ENCODE peak calls at places on chromosomes 5 and 9, in four cellular contexts. One of them, this sample, is unnamed.

GRCh38 chr5:3107118-3107517 is 355.6 kb upstream of the IRX2 start:
- DNase-seq in skeletal muscle cell: no peak
- DNase-seq in CD8-positive, alpha-beta memory T cell: no peak
- DNase-seq in tibial nerve: no peak
- DNase-seq in this sample: no peak

GRCh38 chr9:120099064-120099463 is 480.9 kb downstream of the CDK5RAP2 start:
- DNase-seq in skeletal muscle cell: no peak
- DNase-seq in CD8-positive, alpha-beta memory T cell: no peak
- DNase-seq in tibial nerve: no peak
- DNase-seq in this sample: no peak

GRCh38 chr9:125878241-125878640 is 131.1 kb downstream of the PBX3 start:
- DNase-seq in skeletal muscle cell: no peak
- DNase-seq in CD8-positive, alpha-beta memory T cell: no peak
- DNase-seq in tibial nerve: no peak
- DNase-seq in this sample: no peak

GRCh38 chr5:67149057-67149634 is 47.5 kb downstream of the CD180 start:
- DNase-seq in skeletal muscle cell: no peak
- DNase-seq in CD8-positive, alpha-beta memory T cell: no peak
- DNase-seq in tibial nerve: no peak
- DNase-seq in this sample: no peak

GRCh38 chr9:123928471-123929176 is 1.3 kb downstream of the DENND1A start:
- DNase-seq in skeletal muscle cell: no peak
- DNase-seq in CD8-positive, alpha-beta memory T cell: no peak
- DNase-seq in tibial nerve: no peak
- DNase-seq in this sample: no peak

GRCh38 chr5:140135127-140135526 is 9.4 kb downstream of the IGIP start:
- DNase-seq in skeletal muscle cell: no peak
- DNase-seq in CD8-positive, alpha-beta memory T cell: no peak
- DNase-seq in tibial nerve: no peak
- DNase-seq in this sample: no peak

GRCh38 chr9:137077758-137078693 is 709 bp downstream of the UAP1L1 start:
- DNase-seq in skeletal muscle cell: no peak
- DNase-seq in CD8-positive, alpha-beta memory T cell: peak
- DNase-seq in tibial nerve: no peak
- DNase-seq in this sample: no peak

GRCh38 chr5:360277-361027 is 38.9 kb downstream of the AHRR start:
- DNase-seq in skeletal muscle cell: no peak
- DNase-seq in CD8-positive, alpha-beta memory T cell: no peak
- DNase-seq in tibial nerve: no peak
- DNase-seq in this sample: no peak

GRCh38 chr9:124212381-124213050 is 45.2 kb upstream of the NEK6 start:
- DNase-seq in skeletal muscle cell: peak
- DNase-seq in CD8-positive, alpha-beta memory T cell: no peak
- DNase-seq in tibial nerve: no peak
- DNase-seq in this sample: no peak

GRCh38 chr9:97109194-97109811 is 70.4 kb upstream of the CTSV start:
- DNase-seq in skeletal muscle cell: no peak
- DNase-seq in CD8-positive, alpha-beta memory T cell: no peak
- DNase-seq in tibial nerve: no peak
- DNase-seq in this sample: no peak

DNA sequence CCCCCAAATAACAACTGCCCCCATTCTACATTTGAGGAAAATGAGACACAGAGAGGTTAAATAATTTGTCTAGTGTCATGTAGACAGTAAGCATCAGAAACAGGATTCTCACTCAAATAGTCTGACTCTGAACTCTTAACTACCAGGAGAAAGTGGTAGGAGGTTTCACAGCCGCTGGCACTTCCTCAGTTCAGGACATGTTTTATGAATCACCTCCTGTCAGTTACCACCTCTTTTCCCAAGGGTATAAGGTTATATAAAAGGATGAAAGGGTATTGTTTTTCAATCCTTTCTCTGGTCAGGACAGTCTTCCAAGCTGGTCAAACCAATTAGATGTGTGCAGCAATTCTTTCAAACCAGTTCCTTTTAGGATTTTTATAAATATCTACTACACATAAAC is 52.1 kb downstream of the TSSK1B start:
- DNase-seq in skeletal muscle cell: no peak
- DNase-seq in CD8-positive, alpha-beta memory T cell: no peak
- DNase-seq in tibial nerve: no peak
- DNase-seq in this sample: no peak
- H3K4me3 ChIP-seq in skeletal muscle cell: no peak
- H3K4me3 ChIP-seq in CD8-positive, alpha-beta memory T cell: no peak
- H3K4me3 ChIP-seq in tibial nerve: no peak
- H3K4me3 ChIP-seq in this sample: no peak

DNA sequence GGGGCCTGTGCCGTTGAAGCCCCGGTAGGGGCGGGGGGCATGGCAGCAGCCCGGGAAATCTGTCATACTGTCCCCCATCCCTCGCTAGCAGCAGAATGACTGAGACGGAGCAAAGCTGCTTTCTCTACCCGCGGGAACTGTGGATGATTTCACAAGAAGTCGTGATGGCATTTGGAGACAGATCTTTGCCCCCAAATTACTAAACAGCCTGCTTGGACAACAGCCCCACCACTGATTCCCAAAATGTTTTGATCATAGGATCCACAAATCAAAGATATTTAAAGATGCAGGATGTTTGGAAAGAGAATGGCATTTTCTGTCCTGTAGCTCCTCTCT is 216.6 kb downstream of the PDZD2 start:
- DNase-seq in skeletal muscle cell: no peak
- DNase-seq in CD8-positive, alpha-beta memory T cell: no peak
- DNase-seq in tibial nerve: no peak
- DNase-seq in this sample: no peak
- H3K4me3 ChIP-seq in skeletal muscle cell: peak
- H3K4me3 ChIP-seq in CD8-positive, alpha-beta memory T cell: peak
- H3K4me3 ChIP-seq in tibial nerve: peak
- H3K4me3 ChIP-seq in this sample: peak

GRCh38 chr5:73591102-73591695 is 25.7 kb downstream of the UTP15 start:
- DNase-seq in skeletal muscle cell: peak
- DNase-seq in CD8-positive, alpha-beta memory T cell: peak
- DNase-seq in tibial nerve: no peak
- DNase-seq in this sample: no peak

GRCh38 chr5:73592546-73592945 is 27.0 kb downstream of the UTP15 start:
- DNase-seq in skeletal muscle cell: no peak
- DNase-seq in CD8-positive, alpha-beta memory T cell: no peak
- DNase-seq in tibial nerve: no peak
- DNase-seq in this sample: no peak

GRCh38 chr5:73591698-73592501 is 26.4 kb downstream of the UTP15 start:
- DNase-seq in skeletal muscle cell: peak
- DNase-seq in CD8-positive, alpha-beta memory T cell: no peak
- DNase-seq in tibial nerve: no peak
- DNase-seq in this sample: no peak

DNA sequence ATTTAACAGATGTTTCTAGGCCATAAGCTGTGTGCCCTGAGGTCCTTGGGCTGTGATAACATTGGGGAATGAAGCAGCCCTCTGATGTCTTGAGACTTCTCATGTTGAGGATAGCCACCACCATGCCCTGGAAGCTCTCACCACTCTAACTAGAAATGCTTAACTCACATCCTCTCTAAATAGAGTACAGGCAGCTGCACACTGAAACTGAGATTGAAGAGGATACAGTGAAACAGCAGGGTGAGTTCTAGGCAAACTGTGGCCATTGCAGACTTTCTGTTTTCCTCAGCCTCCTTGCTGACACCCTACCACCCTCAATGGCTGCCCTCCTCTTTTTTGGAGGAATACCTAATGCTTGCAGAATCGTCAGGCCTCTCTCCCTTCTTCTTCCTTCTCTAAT is 22.4 kb downstream of the UTP15 start:
- DNase-seq in skeletal muscle cell: no peak
- DNase-seq in CD8-positive, alpha-beta memory T cell: no peak
- DNase-seq in tibial nerve: no peak
- DNase-seq in this sample: no peak
- H3K4me3 ChIP-seq in skeletal muscle cell: no peak
- H3K4me3 ChIP-seq in CD8-positive, alpha-beta memory T cell: no peak
- H3K4me3 ChIP-seq in tibial nerve: no peak
- H3K4me3 ChIP-seq in this sample: no peak

DNA sequence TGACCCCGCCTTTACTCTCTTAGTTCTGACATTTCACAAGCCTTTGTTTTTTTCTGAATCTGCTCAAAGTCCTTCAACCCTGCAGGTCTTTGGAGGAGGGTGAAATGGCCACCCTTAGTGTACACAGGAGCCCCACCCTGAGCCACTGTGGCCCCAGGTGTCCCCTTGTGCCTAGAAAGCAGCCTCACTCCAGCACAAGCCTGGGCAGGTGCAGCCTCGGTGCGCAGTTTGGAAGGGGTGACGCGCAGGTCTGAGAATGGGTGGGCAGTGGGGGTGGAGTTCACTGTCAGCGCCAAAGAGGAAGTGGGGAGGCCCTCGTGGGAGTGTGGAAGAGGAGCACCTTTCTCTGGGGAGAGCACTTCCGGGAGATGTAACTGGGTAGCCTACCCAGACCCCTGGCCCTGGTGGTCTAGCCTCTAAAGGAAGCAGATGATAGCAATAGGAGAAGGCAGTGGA is 17.1 kb upstream of the DAB2IP start:
- DNase-seq in skeletal muscle cell: no peak
- DNase-seq in CD8-positive, alpha-beta memory T cell: no peak
- DNase-seq in tibial nerve: no peak
- DNase-seq in this sample: no peak
- H3K4me3 ChIP-seq in skeletal muscle cell: no peak
- H3K4me3 ChIP-seq in CD8-positive, alpha-beta memory T cell: no peak
- H3K4me3 ChIP-seq in tibial nerve: no peak
- H3K4me3 ChIP-seq in this sample: no peak

GRCh38 chr9:129221233-129221632 is 43.2 kb upstream of the IER5L start:
- DNase-seq in skeletal muscle cell: no peak
- DNase-seq in CD8-positive, alpha-beta memory T cell: peak
- DNase-seq in tibial nerve: no peak
- DNase-seq in this sample: no peak
- H3K4me3 ChIP-seq in skeletal muscle cell: no peak
- H3K4me3 ChIP-seq in CD8-positive, alpha-beta memory T cell: no peak
- H3K4me3 ChIP-seq in tibial nerve: no peak
- H3K4me3 ChIP-seq in this sample: no peak

GRCh38 chr5:151750121-151750520 is 8.3 kb downstream of the ATOX1 start:
- DNase-seq in skeletal muscle cell: no peak
- DNase-seq in CD8-positive, alpha-beta memory T cell: no peak
- DNase-seq in tibial nerve: no peak
- DNase-seq in this sample: no peak
- H3K4me3 ChIP-seq in skeletal muscle cell: no peak
- H3K4me3 ChIP-seq in CD8-positive, alpha-beta memory T cell: no peak
- H3K4me3 ChIP-seq in tibial nerve: no peak
- H3K4me3 ChIP-seq in this sample: no peak